ENCODE peak calls at places on chromosomes 5 and 9, in ten cellular contexts. Y is NCI-H2227 treated with DMSO at 0.1 percent for 48 hours; J is A172; E is fibroblast of the conjunctiva; R is central memory CD8-positive, alpha-beta T cell; C is epithelial cell of esophagus; B is Panc1; W is AG09309; D is activated CD4-positive, alpha-beta T cell treated with anti-CD3 and anti-CD28 coated beads, Interleukin-2, amount 10 ng/mL, durations not matched to agents 7 days and 5 days; Z is activated T-cell treated with anti-CD3 and anti-CD28 coated beads, Interleukin-2, amount 50 U/mL, for 24 hours. F is an unnamed sample.

GRCh38 chr5:147290261-147290660 is 55.4 kb downstream of the STK32A start:
- DNase-seq in J (no peak), W (no peak), E (no peak), C (no peak), Y (no peak), R (no peak), D (no peak), B (no peak), Z (no peak), F (no peak)

GRCh38 chr5:139847091-139847490 is 51.5 kb downstream of the PSD2 start:
- DNase-seq in E (no peak), B (no peak), Z (no peak), C (no peak), D (no peak), Y (no peak), W (no peak), J (no peak), R (no peak), F (no peak)

GRCh38 chr9:69932901-69933300 is 110.7 kb upstream of the MAMDC2 start:
- DNase-seq in C (no peak), R (no peak), E (no peak), J (peak), Z (no peak), D (no peak), Y (no peak), B (no peak), W (no peak), F (no peak)

GRCh38 chr9:131679261-131680020 is 60.4 kb downstream of the RAPGEF1 start:
- DNase-seq in Z (no peak), D (no peak), Y (no peak), R (no peak), W (no peak), C (peak), E (no peak), B (no peak), J (no peak), F (no peak)

GRCh38 chr9:84297162-84297821 is 43.3 kb downstream of the SLC28A3 start:
- DNase-seq in J (peak), Y (no peak), R (no peak), B (no peak), Z (no peak), E (no peak), C (peak), W (no peak), D (no peak), F (peak)

GRCh38 chr9:17052626-17053025 is 82.2 kb upstream of the CNTLN start:
- DNase-seq in D (no peak), W (no peak), R (no peak), J (no peak), E (no peak), C (no peak), B (no peak), Z (no peak), Y (no peak), F (no peak)

GRCh38 chr9:34651876-34652602 is at the start of gene IL11RA:
- DNase-seq in W (peak), B (peak), Y (no peak), J (peak), C (peak), R (no peak), E (peak), D (peak), Z (peak), F (peak)

GRCh38 chr9:101176384-101176783 is 147.9 kb downstream of the PLPPR1 start:
- DNase-seq in W (no peak), C (no peak), E (no peak), Z (no peak), B (no peak), J (no peak), D (no peak), Y (no peak), R (no peak), F (no peak)

GRCh38 chr5:158264264-158264663 is 405.3 kb upstream of the CLINT1 start:
- DNase-seq in Z (no peak), B (no peak), E (no peak), J (no peak), R (no peak), W (no peak), C (no peak), D (no peak), Y (no peak), F (no peak)

GRCh38 chr9:14315754-14316573 is 2.0 kb upstream of the NFIB start:
- DNase-seq in C (no peak), W (no peak), R (no peak), D (no peak), B (no peak), Y (peak), E (no peak), Z (no peak), J (no peak), F (peak)

GRCh38 chr9:109418827-109419226 is 79.3 kb downstream of the PTPN3 start:
- DNase-seq in D (no peak), Y (no peak), W (no peak), B (no peak), R (no peak), C (no peak), Z (no peak), J (no peak), E (no peak), F (no peak)

GRCh38 chr5:155539958-155540595 is 526.5 kb downstream of the KIF4B start:
- DNase-seq in Y (peak), Z (no peak), W (no peak), D (no peak), C (no peak), J (no peak), R (no peak), B (no peak), E (no peak), F (no peak)

GRCh38 chr5:135973323-135974018 is 18.7 kb upstream of the LECT2 start:
- DNase-seq in Z (no peak), C (peak), D (no peak), Y (no peak), W (peak), E (peak), R (no peak), B (no peak), J (no peak), F (no peak)

GRCh38 chr9:137240321-137240840 is 706 bp upstream of the TUBB4B start:
- DNase-seq in W (no peak), Y (no peak), B (no peak), C (peak), E (peak), D (peak), J (peak), Z (no peak), R (no peak), F (peak)

GRCh38 chr5:78530342-78531096 is 118.1 kb downstream of the LHFPL2 start:
- DNase-seq in R (no peak), B (no peak), Y (no peak), C (peak), W (peak), E (no peak), D (no peak), J (peak), Z (no peak), F (peak)

GRCh38 chr5:74167206-74167929 is 473.2 kb downstream of the ENC1 start:
- DNase-seq in R (no peak), B (peak), J (peak), D (no peak), W (peak), Y (no peak), C (peak), E (no peak), Z (no peak), F (peak)

GRCh38 chr9:81619353-81620008 is 69.9 kb downstream of the TLE1 start:
- DNase-seq in C (no peak), B (no peak), R (no peak), Z (no peak), W (peak), J (peak), Y (no peak), E (peak), D (no peak), F (peak)

GRCh38 chr5:73030995-73031394 is 75.2 kb downstream of the FCHO2 start:
- DNase-seq in Z (no peak), R (no peak), B (no peak), D (no peak), Y (no peak), C (peak), E (peak), W (peak), J (peak), F (peak)

GRCh38 chr5:56514246-56514645 is 281.1 kb upstream of the ANKRD55 start:
- DNase-seq in Y (no peak), W (no peak), E (no peak), R (no peak), C (no peak), Z (no peak), B (no peak), J (no peak), D (no peak), F (no peak)

GRCh38 chr9:115369322-115369957 is 251.5 kb upstream of the TNC start:
- DNase-seq in E (peak), B (no peak), Z (no peak), R (no peak), J (peak), Y (no peak), D (no peak), W (peak), C (peak), F (peak)

F was measured in hepatic stellate cell.